ENCODE peak calls at places on chromosomes 6 and 20, in four cellular contexts. F is mammary epithelial cell, U is progenitor cell of endocrine pancreas, M is brain microvascular endothelial cell. T is an unnamed sample.

GRCh38 chr20:15542655-15543054 is 1030.6 kb downstream of the KIF16B start:
- DNase-seq in F (no peak), U (no peak), M (no peak), T (no peak)

GRCh38 chr6:35443341-35444030 is 8.7 kb upstream of the FANCE start:
- DNase-seq in F (no peak), U (no peak), M (no peak), T (no peak)

GRCh38 chr20:23260181-23260840 is 90.3 kb upstream of the NXT1 start:
- DNase-seq in F (no peak), U (no peak), M (no peak), T (no peak)

GRCh38 chr6:21201181-21201580 is 392.4 kb upstream of the SOX4 start:
- DNase-seq in F (no peak), U (no peak), M (no peak), T (no peak)

GRCh38 chr6:34586327-34587040 is 30.4 kb upstream of the SPDEF start:
- DNase-seq in F (no peak), U (no peak), M (no peak), T (no peak)

GRCh38 chr6:140445474-140446004 is 1071.1 kb upstream of the CITED2 start:
- DNase-seq in F (no peak), U (no peak), M (peak; percentile 27), T (no peak)

GRCh38 chr20:21076073-21076472 is 30.1 kb downstream of the LINC00237 start:
- DNase-seq in F (no peak), U (no peak), M (no peak), T (no peak)

GRCh38 chr6:156703719-156704118 is 73.5 kb upstream of the ARID1B start:
- DNase-seq in F (no peak), U (no peak), M (no peak), T (no peak)

GRCh38 chr6:70879496-70879895 is 77.4 kb downstream of the B3GAT2 start:
- DNase-seq in F (no peak), U (no peak), M (no peak), T (no peak)

GRCh38 chr6:20946037-20946436 is 411.8 kb downstream of the CDKAL1 start:
- DNase-seq in F (peak; percentile 85), U (no peak), M (peak; percentile 38), T (peak; percentile 21)

GRCh38 chr20:50320910-50321796 is 130.5 kb downstream of the CEBPB start:
- DNase-seq in F (peak; percentile 99), U (peak; percentile 41), M (peak; percentile 92), T (peak; percentile 62)

GRCh38 chr20:45833883-45834796 is 541 bp downstream of the SNX21 start:
- DNase-seq in F (peak; percentile 54), U (peak; percentile 64), M (no peak), T (peak; percentile 43)

GRCh38 chr6:7705483-7705882 is 20.4 kb upstream of the BMP6 start:
- DNase-seq in F (no peak), U (no peak), M (no peak), T (no peak)

GRCh38 chr20:57932227-57932864 is 222.5 kb upstream of the PMEPA1 start:
- DNase-seq in F (no peak), U (no peak), M (no peak), T (no peak)

GRCh38 chr6:137589067-137589848 is 95.1 kb upstream of the OLIG3 start:
- DNase-seq in F (peak; percentile 45), U (no peak), M (peak; percentile 29), T (peak; percentile 71)

GRCh38 chr6:31076611-31077010 is 35.8 kb downstream of the C6orf15 start:
- DNase-seq in F (no peak), U (no peak), M (no peak), T (no peak)

GRCh38 chr6:69796081-69796626 is 656 bp downstream of the LMBRD1 start:
- DNase-seq in F (peak; percentile 86), U (no peak), M (peak; percentile 43), T (peak; percentile 62)

GRCh38 chr20:57205625-57206219 is 60.7 kb downstream of the BMP7 start:
- DNase-seq in F (peak; percentile 97), U (no peak), M (peak; percentile 47), T (no peak)

GRCh38 chr6:144248470-144249301 is 36.4 kb upstream of the UTRN start:
- DNase-seq in F (no peak), U (no peak), M (peak; percentile 38), T (peak; percentile 24)

GRCh38 chr20:1905009-1905408 is 9.8 kb downstream of the SIRPA start:
- DNase-seq in F (no peak), U (no peak), M (no peak), T (no peak)

GRCh38 chr6:119201486-119201885 is 123.0 kb upstream of the FAM184A start:
- DNase-seq in F (no peak), U (no peak), M (no peak), T (no peak)

GRCh38 chr20:2162125-2162822 is 60.6 kb downstream of the STK35 start:
- DNase-seq in F (no peak), U (no peak), M (no peak), T (no peak)

GRCh38 chr6:30207619-30208295 is 5.4 kb downstream of the TRIM26 start:
- DNase-seq in F (peak; percentile 19), U (no peak), M (no peak), T (no peak)

GRCh38 chr6:5681480-5681879 is 325.2 kb downstream of the NRN1 start:
- DNase-seq in F (no peak), U (no peak), M (no peak), T (no peak)

GRCh38 chr20:60009826-60010616 is 51.8 kb downstream of the CDH26 start:
- DNase-seq in F (no peak), U (no peak), M (no peak), T (no peak)

GRCh38 chr6:164107297-164107995 is 692.9 kb downstream of the QKI start:
- DNase-seq in F (no peak), U (no peak), M (no peak), T (no peak)

GRCh38 chr6:34206726-34207125 is 29.9 kb upstream of the HMGA1 start:
- DNase-seq in F (no peak), U (no peak), M (no peak), T (no peak)

GRCh38 chr6:10420546-10421507 is 6.0 kb upstream of the TFAP2A start:
- DNase-seq in F (no peak), U (peak; percentile 17), M (no peak), T (no peak)

GRCh38 chr6:169274761-169275160 is 21.1 kb upstream of the THBS2 start:
- DNase-seq in F (peak; percentile 31), U (no peak), M (no peak), T (no peak)

GRCh38 chr20:18304618-18305017 is 16.3 kb downstream of the ZNF133 start:
- DNase-seq in F (no peak), U (no peak), M (no peak), T (no peak)
- TF ChIP-seq CTCF in F (peak; percentile 30), U (peak; percentile 37), M (peak; percentile 47), T (no peak)

GRCh38 chr6:116060572-116061283 is at the start of gene FRK:
- DNase-seq in F (peak; percentile 92), U (peak; percentile 28), M (peak; percentile 43), T (no peak)
- TF ChIP-seq CTCF in F (peak; percentile 34), U (peak; percentile 60), M (peak; percentile 12), T (no peak)

GRCh38 chr6:13574149-13574570 is 241 bp upstream of the SIRT5 start:
- DNase-seq in F (peak; percentile 92), U (peak; percentile 94), M (peak; percentile 78), T (peak; percentile 94)
- TF ChIP-seq CTCF in F (peak; percentile 55), U (peak; percentile 70), M (peak; percentile 53), T (peak; percentile 52)

GRCh38 chr6:83431545-83432165 is 804 bp upstream of the ME1 start:
- DNase-seq in F (peak; percentile 1), U (no peak), M (no peak), T (no peak)

GRCh38 chr6:83429857-83430605 is 820 bp downstream of the ME1 start:
- DNase-seq in F (peak; percentile 59), U (no peak), M (peak; percentile 49), T (no peak)

GRCh38 chr6:83429269-83429668 is 1.6 kb downstream of the ME1 start:
- DNase-seq in F (no peak), U (no peak), M (no peak), T (no peak)

GRCh38 chr6:83430606-83431544 is at the start of gene ME1:
- DNase-seq in F (peak; percentile 79), U (peak; percentile 52), M (peak; percentile 78), T (peak; percentile 50)

DNA sequence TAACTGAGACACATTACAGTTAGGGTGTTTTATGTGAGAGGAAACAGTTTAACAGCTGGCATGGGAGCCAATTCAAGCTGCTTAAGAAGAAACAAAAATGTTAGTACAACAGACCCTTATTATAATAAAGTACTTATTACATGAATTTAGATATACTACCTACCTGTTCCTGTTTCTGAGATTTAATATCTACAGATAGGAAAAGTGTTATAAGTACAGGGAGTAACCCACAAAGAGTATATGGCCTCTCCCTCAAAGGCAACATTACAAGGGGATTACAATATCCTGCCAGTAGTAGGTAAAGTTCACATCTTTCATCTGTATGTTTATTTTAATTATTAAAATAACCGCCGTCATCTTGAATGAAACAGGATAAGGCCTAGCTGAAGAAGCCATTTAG is 1.8 kb upstream of the ME1 start:
- DNase-seq in F (no peak), U (no peak), M (no peak), T (no peak)
- TF ChIP-seq CTCF in F (no peak), U (no peak), M (no peak), T (no peak)

GRCh38 chr20:53623127-53623453 is 29.5 kb upstream of the ZNF217 start:
- DNase-seq in F (no peak), U (no peak), M (no peak), T (no peak)

GRCh38 chr20:53622247-53623114 is 28.8 kb upstream of the ZNF217 start:
- DNase-seq in F (no peak), U (no peak), M (no peak), T (peak; percentile 20)

GRCh38 chr20:53621482-53622246 is 28.0 kb upstream of the ZNF217 start:
- DNase-seq in F (peak; percentile 89), U (no peak), M (no peak), T (peak; percentile 43)

GRCh38 chr20:53626584-53626983 is 32.9 kb upstream of the ZNF217 start:
- DNase-seq in F (no peak), U (no peak), M (no peak), T (no peak)

GRCh38 chr20:53623454-53624206 is 30.0 kb upstream of the ZNF217 start:
- DNase-seq in F (peak; percentile 69), U (no peak), M (peak; percentile 73), T (peak; percentile 63)
- TF ChIP-seq CTCF in F (no peak), U (no peak), M (peak; percentile 23), T (no peak)

GRCh38 chr6:150685860-150686259 is 86.2 kb downstream of the PLEKHG1 start:
- DNase-seq in F (peak; percentile 72), U (no peak), M (no peak), T (peak; percentile 68)
- TF ChIP-seq CTCF in F (peak; percentile 89), U (peak; percentile 54), M (peak; percentile 72), T (peak; percentile 78)

DNA sequence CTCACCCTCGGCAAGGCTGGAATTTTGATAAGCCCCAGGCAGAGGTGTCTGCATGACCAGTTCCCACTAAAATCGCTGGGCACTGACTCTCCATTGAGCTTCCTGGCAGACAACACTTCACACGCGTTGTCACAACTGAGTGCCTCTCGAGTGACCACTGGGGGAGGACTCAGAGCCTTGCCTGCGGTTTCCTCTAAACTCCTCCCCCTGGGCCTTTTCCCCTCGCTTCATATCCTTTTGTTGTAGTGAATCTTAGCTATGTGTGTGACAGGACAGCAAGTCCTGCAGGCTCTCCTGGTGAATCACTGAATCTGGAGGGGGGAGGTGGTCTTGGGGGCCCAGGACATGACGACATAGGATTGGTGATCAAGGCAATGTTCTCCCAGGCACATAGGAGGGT is 670.8 kb downstream of the PRKN start:
- DNase-seq in F (no peak), U (no peak), M (peak; percentile 74), T (no peak)
- TF ChIP-seq CTCF in F (no peak), U (no peak), M (peak; percentile 7), T (no peak)

T was measured in activated CD8-positive, alpha-beta T cell treated with anti-CD3 and anti-CD28 coated beads for 36 hours.